ENCODE peak calls at places on chromosomes 13 and 19, in six cellular contexts. E is HepG2, S is GM12878, Q is T47D, T is SK-N-SH, C is H1. M is an unnamed sample.

GRCh38 chr13:45674908-45675307 is 27.2 kb upstream of the CBY2 start:
- DNase-seq in E (no peak), S (no peak), Q (no peak), T (peak), C (no peak), M (no peak)

GRCh38 chr13:66860868-66861447 is 369.2 kb downstream of the PCDH9 start:
- DNase-seq in E (no peak), S (no peak), Q (no peak), T (no peak), C (no peak), M (no peak)

GRCh38 chr19:291561-292280 is 518 bp upstream of the PLPP2 start:
- DNase-seq in E (no peak), S (no peak), Q (no peak), T (peak), C (no peak), M (no peak)

GRCh38 chr19:57888494-57889231 is at the start of gene ZNF814:
- DNase-seq in E (no peak), S (peak), Q (peak), T (peak), C (peak), M (no peak)

GRCh38 chr19:58569943-58570670 is 3.0 kb downstream of the MZF1 start:
- DNase-seq in E (no peak), S (no peak), Q (no peak), T (no peak), C (no peak), M (no peak)

GRCh38 chr13:90867336-90867683 is 480.2 kb upstream of the MIR17HG start:
- DNase-seq in E (peak), S (peak), Q (peak), T (peak), C (peak), M (peak)

GRCh38 chr19:43148233-43148632 is 38.1 kb downstream of the PSG5 start:
- DNase-seq in E (no peak), S (no peak), Q (no peak), T (no peak), C (no peak), M (no peak)

GRCh38 chr13:28267495-28267894 is 129.2 kb downstream of the PAN3 start:
- DNase-seq in E (no peak), S (no peak), Q (no peak), T (no peak), C (no peak), M (no peak)

GRCh38 chr13:75633285-75633684 is 2.8 kb upstream of the LMO7 start:
- DNase-seq in E (peak), S (no peak), Q (no peak), T (no peak), C (no peak), M (no peak)

GRCh38 chr13:53066411-53066810 is 37.8 kb downstream of the OLFM4 start:
- DNase-seq in E (no peak), S (no peak), Q (no peak), T (no peak), C (no peak), M (no peak)

GRCh38 chr13:53060840-53061485 is 32.4 kb downstream of the OLFM4 start:
- DNase-seq in E (no peak), S (no peak), Q (no peak), T (no peak), C (no peak), M (no peak)

GRCh38 chr13:53068841-53069520 is 40.4 kb downstream of the OLFM4 start:
- DNase-seq in E (no peak), S (no peak), Q (no peak), T (peak), C (no peak), M (no peak)

GRCh38 chr13:53069800-53070199 is 41.2 kb downstream of the OLFM4 start:
- DNase-seq in E (no peak), S (no peak), Q (no peak), T (no peak), C (no peak), M (no peak)

DNA sequence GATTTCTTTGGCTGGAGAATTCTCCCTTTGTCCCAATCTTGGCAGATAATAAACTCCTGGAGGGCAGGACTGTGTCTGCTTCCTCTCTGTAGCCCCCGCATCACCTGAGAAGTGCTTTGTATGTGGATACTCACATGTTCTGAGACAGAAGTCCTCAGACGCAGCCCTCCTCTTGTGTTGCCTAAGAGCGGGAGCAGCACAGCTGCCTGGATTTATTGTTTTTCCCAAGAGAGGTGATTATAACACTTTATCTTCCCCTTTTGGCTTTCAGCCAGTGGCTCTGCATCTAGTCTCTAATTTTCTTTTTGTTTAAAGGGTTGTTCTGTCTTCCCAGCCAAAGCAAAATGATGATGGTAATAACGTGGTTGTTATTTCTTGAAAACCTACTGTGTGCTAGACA is 36.1 kb downstream of the OLFM4 start:
- DNase-seq in E (no peak), S (no peak), Q (no peak), T (peak), C (no peak), M (no peak)
- TF ChIP-seq JUND in E (no peak), S (no peak), Q (no peak), T (no peak), C (no peak), M (no peak)

GRCh38 chr13:79287994-79288795 is 117.9 kb downstream of the RBM26 start:
- DNase-seq in E (no peak), S (no peak), Q (no peak), T (no peak), C (no peak), M (no peak)
- TF ChIP-seq JUND in E (no peak), S (no peak), Q (no peak), T (no peak), C (peak), M (no peak)

DNA sequence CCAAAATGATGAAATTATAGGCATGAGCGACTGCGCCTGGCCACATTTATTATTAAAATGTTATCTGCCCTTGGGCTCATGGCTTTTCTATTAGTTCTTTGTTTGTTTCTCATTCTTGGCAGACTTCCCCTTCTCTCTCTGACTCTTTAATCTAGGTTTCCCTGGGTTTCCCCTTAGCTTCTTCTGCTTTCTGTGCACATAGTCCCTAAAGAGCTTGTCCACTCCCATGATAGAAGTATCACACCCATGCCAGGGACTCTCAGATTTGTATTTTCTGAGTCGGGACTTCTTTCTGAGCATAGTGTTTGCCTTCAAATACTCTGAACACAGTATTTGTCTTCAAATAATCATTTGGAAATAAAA is 38.6 kb upstream of the ITM2B start:
- DNase-seq in E (no peak), S (peak), Q (no peak), T (no peak), C (no peak), M (no peak)
- TF ChIP-seq JUND in E (no peak), S (no peak), Q (no peak), T (no peak), C (no peak), M (no peak)

GRCh38 chr19:16542045-16542893 is at the start of gene CHERP:
- DNase-seq in E (peak), S (peak), Q (peak), T (peak), C (peak), M (peak)

GRCh38 chr19:16544468-16545231 is 2.4 kb upstream of the CHERP start:
- DNase-seq in E (no peak), S (no peak), Q (no peak), T (no peak), C (no peak), M (no peak)

GRCh38 chr19:16542894-16543498 is 759 bp upstream of the CHERP start:
- DNase-seq in E (no peak), S (no peak), Q (no peak), T (no peak), C (no peak), M (no peak)

GRCh38 chr19:16540948-16541347 is 1.3 kb downstream of the CHERP start:
- DNase-seq in E (peak), S (no peak), Q (no peak), T (no peak), C (no peak), M (no peak)

GRCh38 chr19:16541526-16542044 is 652 bp downstream of the CHERP start:
- DNase-seq in E (no peak), S (no peak), Q (no peak), T (peak), C (no peak), M (no peak)
- TF ChIP-seq JUND in E (no peak), S (no peak), Q (no peak), T (no peak), C (no peak), M (no peak)

GRCh38 chr13:71137106-71137505 is 729.9 kb downstream of the DACH1 start:
- DNase-seq in E (no peak), S (no peak), Q (no peak), T (no peak), C (no peak), M (no peak)
- TF ChIP-seq JUND in E (no peak), S (no peak), Q (no peak), T (no peak), C (no peak), M (no peak)

GRCh38 chr19:49952906-49953305 is 8.1 kb downstream of the SIGLEC11 start:
- DNase-seq in E (no peak), S (no peak), Q (no peak), T (no peak), C (no peak), M (no peak)

GRCh38 chr19:49954933-49955332 is 6.0 kb downstream of the SIGLEC11 start:
- DNase-seq in E (no peak), S (no peak), Q (no peak), T (no peak), C (no peak), M (no peak)

GRCh38 chr19:49953376-49953775 is 7.6 kb downstream of the SIGLEC11 start:
- DNase-seq in E (no peak), S (no peak), Q (no peak), T (no peak), C (no peak), M (no peak)

GRCh38 chr19:49952475-49952829 is 8.5 kb downstream of the SIGLEC11 start:
- DNase-seq in E (no peak), S (no peak), Q (no peak), T (no peak), C (no peak), M (no peak)

DNA sequence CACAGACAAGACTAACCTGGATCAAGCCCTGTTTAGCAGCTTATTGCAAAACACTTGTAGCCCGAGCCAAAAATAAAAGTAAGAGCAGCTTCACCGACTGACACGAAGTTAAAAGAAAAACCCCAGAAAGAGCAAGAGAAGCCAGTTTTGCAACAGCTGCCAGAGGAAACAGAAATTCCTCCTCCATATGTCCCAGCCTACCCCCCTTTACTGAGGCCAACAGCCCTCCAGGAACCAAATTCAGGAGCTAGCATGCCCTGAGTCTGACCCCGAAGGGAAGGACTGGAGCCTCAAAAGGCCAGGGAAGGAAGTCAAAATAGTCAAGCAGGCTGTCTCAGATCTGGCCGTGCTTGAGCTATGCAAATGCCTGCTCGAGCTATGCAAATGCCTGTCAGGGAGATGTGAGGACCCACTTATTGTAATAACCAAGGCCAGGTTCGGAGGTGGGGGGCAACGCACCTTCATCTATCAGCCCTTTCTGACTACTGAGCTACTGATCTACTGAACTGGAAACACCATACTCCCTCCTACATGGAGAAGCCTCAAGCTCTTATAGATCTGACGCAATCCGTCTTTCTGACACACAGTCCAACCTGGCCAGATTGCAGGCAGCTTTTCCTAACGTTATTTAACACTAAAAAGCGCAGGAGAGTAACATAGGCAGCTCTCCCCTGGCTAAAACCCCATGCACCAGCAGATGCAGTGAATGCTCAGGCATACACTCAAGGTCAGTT is 6.7 kb downstream of the SIGLEC11 start:
- DNase-seq in E (peak), S (no peak), Q (no peak), T (no peak), C (no peak), M (no peak)
- TF ChIP-seq JUND in E (no peak), S (no peak), Q (no peak), T (no peak), C (no peak), M (no peak)

GRCh38 chr19:47229674-47230121 is 1.3 kb downstream of the BBC3 start:
- DNase-seq in E (no peak), S (no peak), Q (no peak), T (peak), C (no peak), M (no peak)

GRCh38 chr19:47227347-47228167 is 3.4 kb downstream of the BBC3 start:
- DNase-seq in E (peak), S (peak), Q (no peak), T (peak), C (peak), M (peak)

GRCh38 chr19:47230122-47230920 is 678 bp downstream of the BBC3 start:
- DNase-seq in E (peak), S (no peak), Q (no peak), T (peak), C (peak), M (no peak)

GRCh38 chr19:47228168-47228936 is 2.6 kb downstream of the BBC3 start:
- DNase-seq in E (peak), S (no peak), Q (no peak), T (peak), C (peak), M (no peak)

DNA sequence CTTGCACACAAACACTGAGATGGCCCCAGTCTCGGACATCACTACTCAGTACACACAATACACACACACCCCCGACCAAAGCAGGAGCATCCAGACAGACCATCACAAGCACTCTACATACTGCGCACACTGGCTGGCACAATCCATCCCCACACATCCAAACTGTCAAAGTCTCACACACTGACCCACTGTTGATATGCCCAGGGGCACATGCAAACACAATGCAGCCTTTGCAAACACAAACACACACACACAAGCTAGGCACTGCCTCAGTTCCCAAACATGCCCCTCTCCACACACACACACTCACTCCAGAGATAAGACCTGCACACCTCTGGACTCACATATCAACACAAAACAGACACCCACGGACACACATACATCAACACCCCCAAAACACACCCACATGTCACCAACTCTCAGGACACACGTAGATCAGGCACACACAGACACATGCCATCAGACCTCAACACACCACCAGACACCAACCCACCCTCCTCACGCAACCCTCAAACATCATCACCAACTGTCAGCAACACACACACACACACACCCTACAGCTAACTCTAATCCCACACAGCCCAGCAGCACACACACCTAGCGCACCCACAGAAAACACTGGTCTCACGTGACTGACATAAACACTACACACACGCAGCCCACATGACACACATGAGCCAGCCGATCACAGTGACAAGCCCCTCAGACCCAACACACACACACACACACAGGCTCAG is 1.9 kb downstream of the BBC3 start:
- DNase-seq in E (peak), S (no peak), Q (no peak), T (no peak), C (no peak), M (no peak)
- TF ChIP-seq JUND in E (no peak), S (no peak), Q (no peak), T (no peak), C (no peak), M (no peak)

M was measured in HCT116.